ENCODE peak calls at places on chromosomes 16 and 17, in eight cellular contexts. P, U, X, M, I, E, H and R are unnamed samples.
A peak's percentile ranks its signal among the peaks of the same experiment; 100 is the strongest.

GRCh38 chr16:83393196-83393981 is 414.4 kb upstream of the HSBP1 start:
- DNase-seq in P (no peak), U (no peak), X (no peak), M (peak; percentile 31), I (peak; percentile 80), E (no peak), H (no peak), R (no peak)

GRCh38 chr17:44920565-44920940 is 5.3 kb upstream of the GFAP start:
- DNase-seq in P (no peak), U (peak; percentile 55), X (no peak), M (no peak), I (no peak), E (no peak), H (no peak), R (no peak)

GRCh38 chr17:27276653-27277156 is 17.2 kb upstream of the WSB1 start:
- DNase-seq in P (no peak), U (no peak), X (no peak), M (no peak), I (no peak), E (no peak), H (peak; percentile 91), R (no peak)

GRCh38 chr17:40777459-40777858 is 4.9 kb downstream of the KRT27 start:
- DNase-seq in P (no peak), U (no peak), X (no peak), M (no peak), I (no peak), E (no peak), H (no peak), R (no peak)

GRCh38 chr17:44967026-44967906 is 837 bp downstream of the C1QL1 start:
- DNase-seq in P (no peak), U (no peak), X (no peak), M (no peak), I (no peak), E (no peak), H (no peak), R (no peak)

GRCh38 chr17:79788989-79789942 is 7.6 kb downstream of the CBX8 start:
- DNase-seq in P (no peak), U (no peak), X (no peak), M (no peak), I (no peak), E (no peak), H (peak; percentile 87), R (no peak)

GRCh38 chr17:20779521-20779920 is 200.0 kb downstream of the CDRT15L2 start:
- DNase-seq in P (no peak), U (no peak), X (no peak), M (no peak), I (no peak), E (no peak), H (no peak), R (no peak)

GRCh38 chr16:57764006-57764340 is 28.4 kb downstream of the KATNB1 start:
- DNase-seq in P (no peak), U (no peak), X (no peak), M (no peak), I (no peak), E (no peak), H (no peak), R (no peak)

GRCh38 chr17:70987867-70988340 is 818.6 kb downstream of the KCNJ2 start:
- DNase-seq in P (no peak), U (no peak), X (no peak), M (no peak), I (no peak), E (no peak), H (peak; percentile 33), R (no peak)

GRCh38 chr16:80909720-80910119 is 97.0 kb downstream of the CMC2 start:
- DNase-seq in P (no peak), U (no peak), X (no peak), M (no peak), I (no peak), E (no peak), H (no peak), R (no peak)

GRCh38 chr17:61409301-61410099 is 9.9 kb downstream of the TBX2 start:
- DNase-seq in P (peak; percentile 3), U (peak; percentile 68), X (peak; percentile 75), M (peak; percentile 72), I (peak; percentile 71), E (peak; percentile 50), H (peak; percentile 26), R (peak; percentile 64)

GRCh38 chr17:77200711-77201110 is 59.9 kb downstream of the SEC14L1 start:
- DNase-seq in P (no peak), U (no peak), X (no peak), M (peak; percentile 18), I (no peak), E (no peak), H (no peak), R (no peak)

GRCh38 chr17:7834554-7834890 is 505 bp downstream of the KDM6B start:
- DNase-seq in P (peak; percentile 51), U (peak; percentile 89), X (no peak), M (no peak), I (no peak), E (no peak), H (peak; percentile 60), R (no peak)

GRCh38 chr17:2368383-2368782 is 31.1 kb downstream of the SGSM2 start:
- DNase-seq in P (no peak), U (no peak), X (no peak), M (no peak), I (no peak), E (no peak), H (no peak), R (no peak)

GRCh38 chr17:38741853-38742421 is 6.2 kb downstream of the PCGF2 start:
- DNase-seq in P (no peak), U (peak; percentile 82), X (no peak), M (no peak), I (no peak), E (no peak), H (no peak), R (no peak)

GRCh38 chr16:15493416-15494181 is 59.2 kb downstream of the BMERB1 start:
- DNase-seq in P (no peak), U (no peak), X (no peak), M (peak; percentile 94), I (peak; percentile 90), E (peak; percentile 59), H (no peak), R (peak; percentile 28)

GRCh38 chr17:16339959-16340358 is 13.3 kb downstream of the CENPV start:
- DNase-seq in P (no peak), U (no peak), X (no peak), M (no peak), I (no peak), E (no peak), H (no peak), R (no peak)

GRCh38 chr16:47732122-47732805 is 271.1 kb downstream of the PHKB start:
- DNase-seq in P (no peak), U (no peak), X (peak; percentile 56), M (peak; percentile 98), I (peak; percentile 96), E (peak; percentile 59), H (no peak), R (peak; percentile 80)

GRCh38 chr17:45645330-45645729 is 138.8 kb upstream of the CRHR1 start:
- DNase-seq in P (no peak), U (no peak), X (no peak), M (no peak), I (no peak), E (no peak), H (no peak), R (no peak)

GRCh38 chr16:65180986-65181710 is 59.3 kb upstream of the CDH11 start:
- DNase-seq in P (no peak), U (no peak), X (no peak), M (peak; percentile 18), I (peak; percentile 7), E (no peak), H (no peak), R (no peak)

GRCh38 chr16:13858873-13859580 is 60.9 kb upstream of the ERCC4 start:
- DNase-seq in P (no peak), U (no peak), X (no peak), M (no peak), I (no peak), E (no peak), H (no peak), R (no peak)

GRCh38 chr16:67470314-67470713 is 10.6 kb downstream of the ATP6V0D1 start:
- DNase-seq in P (no peak), U (peak; percentile 86), X (no peak), M (no peak), I (peak; percentile 39), E (no peak), H (no peak), R (no peak)

GRCh38 chr17:49995055-49995738 is at the start of gene DLX3:
- DNase-seq in P (no peak), U (peak; percentile 86), X (peak; percentile 86), M (peak; percentile 72), I (peak; percentile 84), E (peak; percentile 19), H (peak; percentile 96), R (peak; percentile 59)

GRCh38 chr17:31595076-31595475 is 203.6 kb downstream of the RAB11FIP4 start:
- DNase-seq in P (no peak), U (no peak), X (peak; percentile 46), M (peak; percentile 41), I (peak; percentile 75), E (no peak), H (no peak), R (peak; percentile 72)

GRCh38 chr17:44005865-44006580 is 1.6 kb downstream of the NAGS start:
- DNase-seq in P (no peak), U (no peak), X (peak; percentile 16), M (no peak), I (no peak), E (no peak), H (peak; percentile 63), R (peak; percentile 74)

GRCh38 chr17:5014357-5014756 is 16.6 kb downstream of the KIF1C start:
- DNase-seq in P (no peak), U (no peak), X (no peak), M (peak; percentile 25), I (no peak), E (no peak), H (no peak), R (no peak)

GRCh38 chr16:72530434-72530833 is 358.5 kb upstream of the PMFBP1 start:
- DNase-seq in P (no peak), U (no peak), X (peak; percentile 26), M (peak; percentile 85), I (peak; percentile 81), E (no peak), H (no peak), R (peak; percentile 65)

GRCh38 chr16:89411335-89411850 is 79.0 kb downstream of the ANKRD11 start:
- DNase-seq in P (no peak), U (no peak), X (no peak), M (no peak), I (no peak), E (no peak), H (no peak), R (peak; percentile 16)

GRCh38 chr17:13153036-13153435 is 135.2 kb upstream of the ELAC2 start:
- DNase-seq in P (no peak), U (no peak), X (no peak), M (peak; percentile 7), I (peak; percentile 41), E (no peak), H (no peak), R (no peak)